ENCODE peak calls at places on chromosomes 16 and 17, in seven cellular contexts. R is adrenal gland; C is stimulated activated CD4-positive, alpha-beta T cell treated with anti-CD3 and anti-CD28 coated beads, Interleukin-1b, Interleukin-23, amount 100 ng/mL, for 24 hours; X is right lobe of liver; I is sciatic nerve; Z is GM23248; J is endothelial cell. P is an unnamed sample.

GRCh38 chr16:69567031-69567680 is 1.4 kb downstream of the NFAT5 start:
- DNase-seq in Z (peak; percentile 58), R (no peak), J (peak; percentile 21), I (no peak), X (no peak), C (no peak), P (peak; percentile 11)

GRCh38 chr16:17887963-17888362 is 417.2 kb upstream of the XYLT1 start:
- DNase-seq in Z (peak; percentile 28), J (no peak), I (no peak), C (no peak), R (peak; percentile 7), X (no peak), P (no peak)

GRCh38 chr17:73013299-73013698 is 79.2 kb downstream of the SLC39A11 start:
- DNase-seq in C (no peak), I (no peak), X (no peak), Z (no peak), J (no peak), R (no peak), P (no peak)

GRCh38 chr16:58442547-58442946 is 50.3 kb downstream of the GINS3 start:
- DNase-seq in X (no peak), R (no peak), C (no peak), Z (no peak), J (no peak), I (no peak), P (no peak)

GRCh38 chr17:28306954-28307401 is 12.0 kb upstream of the TMEM97 start:
- DNase-seq in R (no peak), C (no peak), Z (no peak), J (no peak), X (no peak), I (no peak), P (no peak)

GRCh38 chr16:2969545-2970521 is 685 bp downstream of the PAQR4 start:
- DNase-seq in X (peak; percentile 63), C (peak; percentile 36), J (peak; percentile 71), Z (peak; percentile 80), I (peak; percentile 81), R (peak; percentile 84), P (peak; percentile 45)

GRCh38 chr17:6947745-6948144 is 48.1 kb upstream of the ALOX12 start:
- DNase-seq in C (no peak), I (no peak), J (no peak), Z (no peak), R (no peak), X (no peak), P (no peak)

GRCh38 chr16:27355610-27356009 is 41.8 kb downstream of the IL4R start:
- DNase-seq in J (peak; percentile 52), R (peak; percentile 44), X (peak; percentile 55), I (peak; percentile 68), C (no peak), Z (peak; percentile 61), P (peak; percentile 34)

GRCh38 chr17:75681289-75681688 is 14.2 kb downstream of the SAP30BP start:
- DNase-seq in I (peak; percentile 42), C (no peak), Z (peak; percentile 80), R (no peak), J (no peak), X (no peak), P (no peak)

GRCh38 chr17:49595328-49595727 is 19.7 kb downstream of the NXPH3 start:
- DNase-seq in J (no peak), C (no peak), I (no peak), Z (no peak), X (no peak), R (no peak), P (no peak)

P was measured in mucosa of gallbladder.